ENCODE peak calls at places on chromosomes 13 and 19, in four cellular contexts. X is A549, J is pons, G is breast epithelium. E is an unnamed sample.

GRCh38 chr19:33946535-33947323 is 150.1 kb downstream of the KCTD15 start:
- DNase-seq in J (no peak), X (no peak), G (no peak), E (no peak)

GRCh38 chr13:109028626-109029025 is 399.2 kb downstream of the MYO16 start:
- DNase-seq in X (no peak), J (no peak), G (no peak), E (no peak)

GRCh38 chr13:105969761-105970160 is 565.7 kb downstream of the EFNB2 start:
- DNase-seq in J (no peak), X (no peak), G (no peak), E (no peak)

GRCh38 chr13:113328851-113329250 is 31.8 kb downstream of the LAMP1 start:
- DNase-seq in J (no peak), X (no peak), G (no peak), E (no peak)

GRCh38 chr13:90205081-90205480 is 1142.4 kb upstream of the MIR17HG start:
- DNase-seq in J (no peak), G (no peak), X (no peak), E (no peak)

GRCh38 chr13:95156208-95156607 is 145.0 kb downstream of the ABCC4 start:
- DNase-seq in J (peak; percentile 11), G (no peak), X (no peak), E (no peak)

GRCh38 chr19:16062789-16063188 is 13.5 kb upstream of the TPM4 start:
- DNase-seq in J (peak; percentile 39), G (no peak), X (no peak), E (no peak)

GRCh38 chr19:13011653-13012389 is 16.5 kb downstream of the NFIX start:
- DNase-seq in G (no peak), J (no peak), X (no peak), E (no peak)

GRCh38 chr19:1860133-1860775 is 3.1 kb downstream of the KLF16 start:
- DNase-seq in G (no peak), J (no peak), X (no peak), E (no peak)

GRCh38 chr13:41802684-41803554 is 158.0 kb downstream of the VWA8 start:
- DNase-seq in G (no peak), X (no peak), J (no peak), E (peak; percentile 20)

E was measured in BJ.